ENCODE peak calls at places on chromosomes 12 and 14, in six cellular contexts. T is IMR-90, M is tibial nerve, F is AG08395, J is kidney, O is NCI-H524. K is an unnamed sample.

GRCh38 chr14:61471297-61471980 is 150.1 kb downstream of the PRKCH start:
- DNase-seq in T (no peak), M (no peak), F (no peak), J (no peak), O (no peak), K (no peak)

GRCh38 chr12:107398101-107398500 is 287.5 kb upstream of the PWP1 start:
- DNase-seq in T (no peak), M (no peak), F (no peak), J (no peak), O (no peak), K (no peak)

GRCh38 chr14:23186913-23187654 is 3.6 kb upstream of the SLC7A8 start:
- DNase-seq in T (peak), M (no peak), F (peak), J (no peak), O (peak), K (peak)

GRCh38 chr12:19772776-19773175 is 333.5 kb downstream of the AEBP2 start:
- DNase-seq in T (no peak), M (no peak), F (no peak), J (no peak), O (no peak), K (no peak)

GRCh38 chr14:43647302-43647701 is 859.8 kb downstream of the FSCB start:
- DNase-seq in T (no peak), M (no peak), F (no peak), J (no peak), O (no peak), K (peak)

GRCh38 chr14:95519699-95520098 is 3.2 kb upstream of the SYNE3 start:
- DNase-seq in T (peak), M (peak), F (peak), J (peak), O (no peak), K (no peak)

GRCh38 chr14:103899316-103899715 is 28.9 kb upstream of the TDRD9 start:
- DNase-seq in T (no peak), M (no peak), F (no peak), J (no peak), O (no peak), K (no peak)

GRCh38 chr12:27063250-27063851 is 19.0 kb downstream of the C12orf71 start:
- DNase-seq in T (no peak), M (no peak), F (no peak), J (no peak), O (no peak), K (no peak)

GRCh38 chr12:58530421-58531067 is 389.8 kb downstream of the LRIG3 start:
- DNase-seq in T (peak), M (no peak), F (peak), J (no peak), O (no peak), K (no peak)

GRCh38 chr12:124827588-124828184 is 36.0 kb downstream of the SCARB1 start:
- DNase-seq in T (no peak), M (no peak), F (no peak), J (no peak), O (no peak), K (no peak)

K was measured in WERI-Rb-1.